ENCODE peak calls at places on chromosome 22, in ten cellular contexts. D is CD8-positive, alpha-beta T cell; R is AG04450; E is Caco-2; O is hepatocyte; U is foreskin keratinocyte; P is tibial nerve; Z is astrocyte of the spinal cord; X is IMR-90; B is HFFc6. H is an unnamed sample.

GRCh38 chr22:31692186-31692886 is 30.3 kb upstream of the PISD start:
- DNase-seq in B (peak), P (no peak), Z (peak), O (no peak), U (peak), E (no peak), R (peak), X (peak), D (no peak), H (no peak)

GRCh38 chr22:45997077-45997774 is 20.3 kb upstream of the WNT7B start:
- DNase-seq in R (peak), P (peak), X (peak), B (peak), O (peak), U (no peak), D (no peak), E (no peak), Z (peak), H (peak)

GRCh38 chr22:40237788-40238424 is 60.2 kb downstream of the TNRC6B start:
- DNase-seq in D (no peak), P (no peak), Z (no peak), X (no peak), O (no peak), U (no peak), E (no peak), R (no peak), B (no peak), H (no peak)

GRCh38 chr22:29002603-29003002 is 59.0 kb downstream of the C22orf31 start:
- DNase-seq in O (no peak), D (no peak), R (no peak), X (no peak), U (no peak), B (no peak), P (no peak), Z (no peak), E (no peak), H (no peak)

GRCh38 chr22:46069518-46070214 is 80.7 kb upstream of the PPARA start:
- DNase-seq in D (no peak), E (no peak), R (peak), U (peak), P (peak), X (peak), B (peak), O (no peak), Z (peak), H (peak)

GRCh38 chr22:44620841-44621382 is 81.1 kb upstream of the PRR5 start:
- DNase-seq in B (no peak), E (no peak), U (no peak), X (no peak), R (no peak), Z (no peak), D (no peak), P (no peak), O (no peak), H (no peak)

GRCh38 chr22:41833369-41834004 is 582 bp downstream of the SREBF2 start:
- DNase-seq in B (no peak), X (no peak), U (no peak), Z (no peak), D (peak), R (no peak), E (peak), O (peak), P (peak), H (peak)

GRCh38 chr22:47198801-47199251 is 436.4 kb downstream of the TBC1D22A start:
- DNase-seq in P (no peak), U (no peak), X (no peak), D (no peak), E (no peak), O (no peak), R (no peak), B (no peak), Z (no peak), H (no peak)

GRCh38 chr22:25332386-25332785 is 112.9 kb downstream of the CRYBB2 start:
- DNase-seq in R (no peak), Z (no peak), U (no peak), D (no peak), B (no peak), X (no peak), O (no peak), E (no peak), P (no peak), H (no peak)

GRCh38 chr22:22910272-22911240 is 22.9 kb downstream of the IGLL5 start:
- DNase-seq in Z (no peak), X (no peak), B (no peak), P (no peak), O (no peak), R (no peak), E (no peak), D (no peak), U (no peak), H (no peak)

GRCh38 chr22:39900306-39901227 is at the start of gene GRAP2:
- DNase-seq in B (no peak), X (no peak), P (no peak), U (no peak), E (no peak), Z (no peak), D (peak), R (no peak), O (no peak), H (no peak)

GRCh38 chr22:44304354-44304753 is 8.4 kb downstream of the SHISAL1 start:
- DNase-seq in O (no peak), X (peak), E (no peak), D (no peak), P (no peak), Z (peak), R (no peak), B (peak), U (no peak), H (no peak)

GRCh38 chr22:29344137-29344536 is 28.6 kb upstream of the RASL10A start:
- DNase-seq in P (no peak), O (peak), E (peak), B (peak), Z (peak), D (no peak), X (peak), R (no peak), U (peak), H (peak)

GRCh38 chr22:35457729-35458546 is 58.0 kb downstream of the MCM5 start:
- DNase-seq in P (no peak), R (no peak), X (peak), Z (no peak), O (no peak), D (no peak), E (no peak), U (peak), B (no peak), H (no peak)

GRCh38 chr22:23305321-23305910 is 125.1 kb downstream of the BCR start:
- DNase-seq in D (no peak), O (no peak), B (peak), E (no peak), U (no peak), X (peak), R (no peak), Z (peak), P (no peak), H (no peak)

GRCh38 chr22:35479359-35479758 is 61.3 kb upstream of the RASD2 start:
- DNase-seq in Z (no peak), E (no peak), D (no peak), X (no peak), U (no peak), P (no peak), O (no peak), R (no peak), B (no peak), H (no peak)

GRCh38 chr22:29617922-29618629 is 14.6 kb downstream of the NF2 start:
- DNase-seq in E (peak), O (peak), D (no peak), P (no peak), X (peak), U (peak), Z (peak), B (peak), R (no peak), H (peak)

GRCh38 chr22:45680932-45681700 is 9.5 kb downstream of the ATXN10 start:
- DNase-seq in B (peak), R (peak), U (no peak), Z (peak), D (no peak), O (no peak), X (peak), E (no peak), P (no peak), H (no peak)

GRCh38 chr22:41682033-41682807 is 6.4 kb downstream of the SNU13 start:
- DNase-seq in E (peak), Z (peak), O (peak), B (peak), R (peak), D (peak), P (peak), X (peak), U (peak), H (peak)

GRCh38 chr22:47292546-47293320 is 530.3 kb downstream of the TBC1D22A start:
- DNase-seq in D (no peak), O (no peak), B (no peak), U (no peak), E (no peak), Z (peak), R (no peak), P (no peak), X (no peak), H (no peak)

GRCh38 chr22:23833017-23833795 is 5.6 kb downstream of the DERL3 start:
- DNase-seq in X (no peak), B (no peak), Z (no peak), D (no peak), P (no peak), U (no peak), R (no peak), O (no peak), E (no peak), H (no peak)

GRCh38 chr22:44270556-44270880 is 42.2 kb downstream of the SHISAL1 start:
- DNase-seq in X (no peak), D (no peak), Z (no peak), E (no peak), U (no peak), B (no peak), R (no peak), P (no peak), O (no peak), H (no peak)

GRCh38 chr22:49150801-49151221 is 676.9 kb downstream of the BRD1 start:
- DNase-seq in E (no peak), P (no peak), Z (no peak), D (no peak), R (no peak), X (no peak), O (no peak), B (no peak), U (no peak), H (no peak)

GRCh38 chr22:17775781-17776470 is 1.7 kb upstream of the BID start:
- DNase-seq in O (no peak), Z (no peak), U (no peak), P (no peak), D (no peak), B (no peak), E (no peak), R (no peak), X (no peak), H (no peak)

GRCh38 chr22:22558071-22558971 is 744 bp downstream of the PRAME start:
- DNase-seq in R (no peak), P (no peak), O (no peak), D (no peak), E (no peak), B (no peak), X (no peak), U (no peak), Z (no peak), H (no peak)

GRCh38 chr22:47165338-47165931 is 403.0 kb downstream of the TBC1D22A start:
- DNase-seq in U (no peak), P (no peak), X (no peak), O (no peak), Z (no peak), E (no peak), D (no peak), R (no peak), B (no peak), H (no peak)

GRCh38 chr22:47310601-47311000 is 548.2 kb downstream of the TBC1D22A start:
- DNase-seq in X (peak), Z (peak), U (peak), E (no peak), D (no peak), P (no peak), B (no peak), O (no peak), R (no peak), H (no peak)

GRCh38 chr22:39959640-39960447 is at the start of gene TMA7B:
- DNase-seq in B (peak), X (peak), O (peak), Z (peak), P (no peak), E (no peak), U (peak), D (no peak), R (peak), H (peak)

GRCh38 chr22:40345271-40345670 is 1.0 kb upstream of the ADSL start:
- DNase-seq in O (peak), U (peak), R (no peak), E (no peak), P (no peak), B (no peak), X (peak), Z (peak), D (no peak), H (peak)

GRCh38 chr22:23179381-23180294 is 671 bp upstream of the BCR start:
- DNase-seq in O (peak), U (no peak), B (no peak), E (peak), R (no peak), P (peak), D (no peak), X (no peak), Z (no peak), H (peak)

GRCh38 chr22:39931271-39931670 is 28.9 kb upstream of the TMA7B start:
- DNase-seq in X (no peak), U (no peak), E (no peak), B (no peak), R (no peak), Z (no peak), P (no peak), D (no peak), O (no peak), H (no peak)

GRCh38 chr22:50518628-50519027 is 6.8 kb downstream of the SCO2 start:
- DNase-seq in P (no peak), O (no peak), E (no peak), X (no peak), B (no peak), Z (no peak), U (no peak), D (no peak), R (no peak), H (no peak)
- TF ChIP-seq CTCF in P (no peak), O (no peak), E (no peak), X (no peak), B (no peak), Z (no peak), U (no peak), D (no peak), R (no peak), H (no peak)

GRCh38 chr22:42930810-42931420 is 73.8 kb upstream of the ARFGAP3 start:
- DNase-seq in R (no peak), P (no peak), B (peak), Z (no peak), O (no peak), U (peak), E (no peak), X (peak), D (no peak), H (peak)
- TF ChIP-seq CTCF in R (no peak), P (no peak), B (peak), Z (peak), O (no peak), U (peak), E (no peak), X (peak), D (no peak), H (peak)

DNA sequence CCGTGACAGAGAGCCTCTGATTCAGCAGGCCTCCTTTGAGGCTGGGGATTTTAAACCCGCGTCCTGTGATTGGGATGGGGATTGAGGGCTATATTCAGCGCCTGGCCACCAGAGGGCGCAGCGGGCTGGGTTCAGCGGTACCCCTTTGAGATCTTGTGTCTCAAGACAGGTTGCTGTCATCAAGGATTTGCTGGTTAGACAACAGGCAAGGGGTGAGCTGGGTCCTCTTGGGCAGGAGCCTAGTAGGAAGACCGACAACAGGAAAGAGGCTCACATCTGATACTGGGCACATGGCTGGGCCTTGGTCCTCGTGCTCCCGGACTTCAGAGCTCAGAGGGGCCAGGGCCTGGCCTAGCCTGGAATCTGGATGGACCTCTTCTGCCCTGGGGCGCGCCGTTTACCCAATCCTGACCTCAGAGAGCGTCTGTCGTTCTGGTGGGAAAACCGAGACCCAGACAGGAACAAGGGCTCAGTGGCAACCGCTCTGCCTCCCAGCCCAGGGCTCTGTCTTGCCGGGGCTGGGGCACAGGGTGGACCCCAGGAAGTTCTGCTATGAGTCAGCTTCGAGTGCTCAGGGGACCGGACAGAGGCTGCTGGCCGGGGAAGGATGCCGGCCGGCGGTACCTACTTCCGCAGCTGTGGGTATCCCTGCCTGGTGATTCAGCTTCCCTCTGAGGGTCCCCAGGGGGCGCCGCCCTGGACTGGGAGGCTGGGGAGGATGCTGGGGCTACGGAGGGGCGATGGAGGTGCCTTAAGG is 926 bp upstream of the SLC35E4 start:
- DNase-seq in U (peak), P (peak), R (peak), D (peak), X (peak), E (peak), B (peak), O (peak), Z (peak), H (peak)
- TF ChIP-seq CTCF in U (peak), P (peak), R (peak), D (peak), X (peak), E (peak), B (peak), O (peak), Z (peak), H (peak)

DNA sequence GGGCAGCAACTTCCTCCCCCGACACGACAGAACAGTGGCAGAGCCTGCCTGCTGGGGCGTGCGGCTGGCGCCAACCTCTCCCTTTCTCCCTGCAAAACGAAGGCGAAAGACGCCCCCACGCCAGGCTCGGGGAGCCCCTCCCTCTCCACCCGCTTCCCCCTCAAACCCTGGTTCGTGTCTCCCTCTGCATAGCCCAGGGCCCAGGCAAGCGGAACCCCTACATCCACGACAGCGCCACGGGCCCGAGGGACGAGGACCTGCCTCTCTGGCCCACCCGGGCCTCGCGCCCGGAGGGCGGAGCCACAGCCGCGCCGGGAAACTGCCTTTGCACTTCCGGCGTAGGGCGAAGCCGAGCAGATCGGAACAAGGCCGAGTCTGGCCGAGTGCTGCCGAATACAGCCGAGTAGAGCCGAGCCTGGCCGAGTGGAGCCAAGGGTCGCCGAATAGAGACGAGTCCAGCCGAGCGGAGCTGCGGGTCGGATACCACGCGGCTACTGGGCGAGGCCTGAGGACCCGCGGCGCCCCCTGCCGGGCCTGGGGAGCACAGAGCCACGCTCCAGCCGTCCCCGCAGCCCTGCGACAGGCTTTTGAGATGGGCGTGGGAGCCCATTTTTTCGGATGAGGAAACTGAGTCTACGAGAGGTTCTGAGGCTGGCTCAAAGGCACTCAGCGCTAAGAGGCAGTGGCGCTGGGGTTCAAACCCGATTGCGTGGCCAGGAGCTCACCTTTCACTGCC is 11.2 kb upstream of the C1QTNF6 start:
- DNase-seq in P (peak), O (peak), R (peak), Z (peak), U (peak), X (peak), E (peak), D (peak), B (peak), H (peak)
- TF ChIP-seq CTCF in P (peak), O (peak), R (peak), Z (peak), U (peak), X (peak), E (peak), D (peak), B (peak), H (peak)

GRCh38 chr22:18973264-18974031 is 37.4 kb upstream of the PRODH start:
- DNase-seq in X (no peak), D (no peak), O (no peak), Z (no peak), B (no peak), E (no peak), R (no peak), P (no peak), U (no peak), H (no peak)

GRCh38 chr22:18971321-18971751 is 35.2 kb upstream of the PRODH start:
- DNase-seq in D (no peak), U (no peak), R (no peak), X (no peak), B (no peak), P (no peak), Z (no peak), O (no peak), E (no peak), H (no peak)

GRCh38 chr22:18968011-18968749 is 32.1 kb upstream of the PRODH start:
- DNase-seq in Z (no peak), X (peak), R (no peak), B (peak), E (peak), O (peak), P (no peak), D (no peak), U (no peak), H (peak)

GRCh38 chr22:18970948-18971315 is 34.8 kb upstream of the PRODH start:
- DNase-seq in O (no peak), P (no peak), X (no peak), E (no peak), Z (no peak), B (no peak), D (no peak), U (no peak), R (no peak), H (no peak)

DNA sequence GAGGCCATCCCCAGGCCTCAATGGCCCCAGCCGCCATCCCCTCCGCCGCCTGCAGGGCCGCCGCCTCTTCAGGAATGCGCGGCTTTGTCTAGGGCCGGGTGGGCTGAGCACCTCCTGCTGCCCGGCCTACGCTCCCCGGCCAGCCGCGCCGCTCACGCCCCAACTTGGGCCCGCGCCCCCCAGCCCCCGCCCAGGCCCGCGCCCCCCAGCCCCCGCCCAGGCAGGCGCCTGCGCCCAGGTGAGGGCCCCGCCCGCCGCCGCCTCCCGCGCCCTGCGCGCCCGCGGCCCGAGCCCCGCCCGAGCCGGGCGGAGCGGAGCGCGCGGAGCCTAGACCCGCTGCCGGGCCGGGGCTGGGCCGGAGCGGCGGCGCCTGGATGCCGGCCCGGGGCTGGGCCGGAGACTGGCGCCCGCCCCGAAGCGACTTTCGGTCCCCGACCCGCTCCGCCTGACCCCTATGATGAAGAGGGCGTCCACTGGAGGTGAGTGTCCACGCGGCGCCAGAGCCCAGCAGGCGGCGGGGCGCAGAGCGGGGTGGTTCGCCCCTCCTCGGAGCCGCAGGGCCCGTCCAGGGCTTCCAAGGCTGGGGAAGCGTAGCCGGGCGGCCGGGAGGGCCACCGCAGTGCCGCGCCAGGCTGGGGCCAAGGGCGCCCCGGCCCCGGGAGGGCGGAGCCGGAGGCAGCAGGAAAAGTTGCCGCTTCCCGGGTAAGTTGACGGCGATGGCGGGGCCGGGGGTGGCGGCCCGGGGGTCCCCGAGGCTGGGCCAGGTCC is 34.3 kb upstream of the PRODH start:
- DNase-seq in B (no peak), X (no peak), O (peak), P (no peak), D (no peak), Z (no peak), U (no peak), R (no peak), E (peak), H (peak)
- TF ChIP-seq CTCF in B (no peak), X (no peak), O (peak), P (no peak), D (no peak), Z (peak), U (no peak), R (no peak), E (peak), H (peak)

GRCh38 chr22:27627444-27627833 is 174.1 kb downstream of the MN1 start:
- DNase-seq in O (no peak), D (no peak), B (no peak), P (no peak), E (no peak), Z (no peak), U (no peak), R (no peak), X (no peak), H (no peak)
- TF ChIP-seq CTCF in O (no peak), D (no peak), B (peak), P (no peak), E (no peak), Z (no peak), U (peak), R (peak), X (no peak), H (no peak)